ENCODE peak calls at places on chromosomes 12 and 14, in nine cellular contexts. W is left ventricle myocardium inferior, D is glomerular endothelial cell, Z is cardiac muscle cell, V is ACHN, P is AG10803, M is glutamatergic neuron, N is mucosa of gallbladder, Y is AG09319. H is an unnamed sample.

GRCh38 chr12:68291396-68292036 is 38.1 kb upstream of the IL22 start:
- DNase-seq in V (no peak), M (no peak), P (no peak), D (no peak), N (no peak), Z (no peak), W (no peak), Y (no peak), H (no peak)

GRCh38 chr14:66403183-66403582 is 83.0 kb upstream of the CCDC196 start:
- DNase-seq in P (peak; percentile 43), Y (no peak), D (no peak), M (no peak), V (peak; percentile 41), Z (peak; percentile 53), N (no peak), W (no peak), H (peak; percentile 8)

GRCh38 chr14:104598461-104599273 is 5.9 kb downstream of the TMEM179 start:
- DNase-seq in M (peak; percentile 12), N (no peak), Y (no peak), W (no peak), Z (no peak), D (no peak), P (no peak), V (no peak), H (no peak)

GRCh38 chr12:68572650-68573049 is 38.0 kb upstream of the RAP1B start:
- DNase-seq in N (no peak), Z (no peak), M (no peak), Y (no peak), P (peak; percentile 52), V (no peak), W (no peak), D (no peak), H (no peak)

GRCh38 chr12:57886590-57887363 is 40.2 kb upstream of the CTDSP2 start:
- DNase-seq in V (no peak), D (no peak), Y (no peak), W (no peak), P (no peak), Z (no peak), N (no peak), M (no peak), H (no peak)

GRCh38 chr14:72921396-72921795 is 4.9 kb upstream of the DCAF4 start:
- DNase-seq in Z (no peak), Y (no peak), N (no peak), D (no peak), V (no peak), P (no peak), W (no peak), M (no peak), H (no peak)

GRCh38 chr12:131991816-131992430 is 42.2 kb downstream of the EP400 start:
- DNase-seq in N (no peak), Y (no peak), Z (no peak), P (no peak), V (no peak), D (no peak), M (no peak), W (no peak), H (no peak)

GRCh38 chr14:99674064-99674650 is 9.9 kb upstream of the CYP46A1 start:
- DNase-seq in V (no peak), P (no peak), D (no peak), Y (no peak), N (no peak), M (no peak), Z (no peak), W (no peak), H (no peak)

GRCh38 chr12:45234134-45234865 is 18.4 kb downstream of the ANO6 start:
- DNase-seq in W (no peak), N (peak; percentile 42), Z (peak; percentile 97), V (peak; percentile 96), M (no peak), Y (peak; percentile 93), P (peak; percentile 98), D (peak; percentile 96), H (no peak)

GRCh38 chr14:30354439-30354838 is 204.5 kb upstream of the G2E3 start:
- DNase-seq in V (no peak), M (no peak), Z (no peak), N (no peak), Y (no peak), W (no peak), D (no peak), P (no peak), H (no peak)

GRCh38 chr12:9925746-9926393 is 6.3 kb downstream of the CLEC2A start:
- DNase-seq in Y (no peak), N (no peak), M (no peak), W (no peak), D (peak; percentile 39), Z (peak; percentile 62), P (peak; percentile 53), V (peak; percentile 71), H (peak; percentile 0)

GRCh38 chr12:12627308-12627827 is 15.7 kb downstream of the CREBL2 start:
- DNase-seq in V (no peak), W (no peak), Y (no peak), P (no peak), M (no peak), N (no peak), Z (no peak), D (no peak), H (no peak)

GRCh38 chr12:5912437-5913334 is 32.4 kb downstream of the ANO2 start:
- DNase-seq in Y (no peak), P (no peak), D (no peak), V (peak; percentile 33), M (peak; percentile 56), N (no peak), W (no peak), Z (no peak), H (no peak)

GRCh38 chr12:42761601-42762350 is 172.2 kb upstream of the PRICKLE1 start:
- DNase-seq in P (peak; percentile 39), Y (no peak), N (no peak), Z (peak; percentile 71), V (no peak), W (no peak), M (no peak), D (no peak), H (no peak)

GRCh38 chr14:24670594-24670993 is 36.6 kb upstream of the GZMB start:
- DNase-seq in D (no peak), W (no peak), Z (no peak), P (no peak), V (no peak), M (no peak), Y (no peak), N (no peak), H (no peak)

GRCh38 chr14:53367631-53368030 is 214.5 kb upstream of the DDHD1 start:
- DNase-seq in N (no peak), D (no peak), P (peak; percentile 94), Z (peak; percentile 56), V (no peak), W (no peak), Y (peak; percentile 89), M (no peak), H (no peak)

GRCh38 chr14:93928184-93929047 is 1.3 kb downstream of the FAM181A start:
- DNase-seq in Z (no peak), Y (no peak), N (no peak), V (no peak), D (no peak), P (no peak), W (no peak), M (no peak), H (no peak)

GRCh38 chr12:88228720-88229119 is 86.6 kb downstream of the TMTC3 start:
- DNase-seq in Y (no peak), W (no peak), D (no peak), V (no peak), Z (no peak), P (no peak), M (no peak), N (no peak), H (no peak)

GRCh38 chr12:127957001-127957660 is 309.8 kb upstream of the TMEM132C start:
- DNase-seq in W (no peak), Y (no peak), M (no peak), V (no peak), D (no peak), Z (no peak), P (peak; percentile 75), N (no peak), H (no peak)

GRCh38 chr14:69048456-69048855 is 69.4 kb upstream of the ACTN1 start:
- DNase-seq in D (no peak), Z (peak; percentile 36), V (no peak), N (peak; percentile 39), M (no peak), Y (no peak), P (no peak), W (no peak), H (no peak)

GRCh38 chr14:71361335-71361734 is 454.1 kb downstream of the PCNX1 start:
- DNase-seq in Z (peak; percentile 53), V (no peak), D (no peak), P (no peak), N (no peak), M (no peak), W (no peak), Y (no peak), H (no peak)

GRCh38 chr12:60803147-60803546 is 1207.3 kb downstream of the SLC16A7 start:
- DNase-seq in W (no peak), N (no peak), Z (no peak), Y (peak; percentile 0), P (no peak), V (no peak), M (no peak), D (no peak), H (no peak)

GRCh38 chr14:65915125-65915524 is 502.6 kb downstream of the FUT8 start:
- DNase-seq in Y (no peak), W (no peak), Z (peak; percentile 16), D (no peak), M (no peak), V (no peak), N (no peak), P (peak; percentile 11), H (no peak)

GRCh38 chr14:71169861-71170260 is 262.6 kb downstream of the PCNX1 start:
- DNase-seq in Z (no peak), Y (no peak), P (no peak), V (no peak), D (no peak), M (no peak), W (no peak), N (no peak), H (no peak)

GRCh38 chr12:5260591-5261086 is 171.3 kb upstream of the NTF3 start:
- DNase-seq in P (no peak), V (no peak), Y (no peak), N (no peak), W (no peak), D (no peak), Z (no peak), M (no peak), H (no peak)

GRCh38 chr12:6226002-6226700 is 26.0 kb downstream of the CD9 start:
- DNase-seq in P (peak; percentile 61), M (no peak), Y (no peak), V (no peak), D (no peak), N (peak; percentile 72), W (peak; percentile 78), Z (peak; percentile 93), H (no peak)

GRCh38 chr14:91872517-91873470 is 5.5 kb upstream of the TC2N start:
- DNase-seq in P (peak; percentile 86), M (no peak), Y (peak; percentile 74), Z (peak; percentile 91), D (peak; percentile 58), V (no peak), N (peak; percentile 93), W (peak; percentile 72), H (no peak)

GRCh38 chr12:54175130-54175963 is 13.4 kb downstream of the SMUG1 start:
- DNase-seq in M (no peak), P (no peak), Y (no peak), W (no peak), V (no peak), N (no peak), Z (no peak), D (no peak), H (no peak)

GRCh38 chr12:62772556-62772955 is 162.4 kb downstream of the PPM1H start:
- DNase-seq in Z (peak; percentile 19), D (no peak), V (peak; percentile 21), N (no peak), Y (no peak), P (peak; percentile 45), W (no peak), M (no peak), H (no peak)

GRCh38 chr12:131151558-131152345 is 198.0 kb downstream of the ADGRD1 start:
- DNase-seq in N (no peak), P (no peak), V (no peak), M (no peak), W (no peak), D (no peak), Z (no peak), Y (no peak), H (no peak)

GRCh38 chr12:79482323-79482722 is 208.4 kb downstream of the PAWR start:
- DNase-seq in W (no peak), D (no peak), Y (no peak), N (no peak), M (no peak), V (no peak), P (no peak), Z (no peak), H (no peak)

H was measured in GDM1.